ENCODE peak calls at places on chromosomes 4 and X, in seven cellular contexts. N, A, I, M, D, L and G are unnamed samples.

GRCh38 chrX:113399501-113400192 is 559.0 kb upstream of the AMOT start:
- DNase-seq in N (no peak), L (no peak), A (peak), M (peak), I (no peak), D (peak), G (no peak)

GRCh38 chr4:73707918-73708577 is 32.3 kb upstream of the CXCL8 start:
- DNase-seq in M (peak), I (peak), A (peak), D (peak), L (no peak), N (peak), G (no peak)

GRCh38 chrX:48508400-48509244 is at the start of gene PORCN:
- DNase-seq in A (no peak), M (peak), L (peak), N (peak), D (peak), I (peak), G (peak)

GRCh38 chr4:120299631-120300030 is 233.0 kb upstream of the MAD2L1 start:
- DNase-seq in N (no peak), D (no peak), A (no peak), L (no peak), I (no peak), M (no peak), G (no peak)

GRCh38 chr4:110638347-110638746 is 15.5 kb upstream of the PITX2 start:
- DNase-seq in D (no peak), I (no peak), L (no peak), A (no peak), N (no peak), M (peak), G (no peak)

GRCh38 chrX:132463411-132463810 is 25.4 kb downstream of the MBNL3 start:
- DNase-seq in N (no peak), M (no peak), L (no peak), D (peak), A (peak), I (no peak), G (no peak)

GRCh38 chr4:172819353-172819752 is 349.3 kb upstream of the GALNT7 start:
- DNase-seq in M (peak), A (no peak), L (no peak), D (no peak), I (no peak), N (no peak), G (no peak)

GRCh38 chrX:101550825-101551767 is 749 bp downstream of the ARMCX1 start:
- DNase-seq in L (peak), N (peak), I (peak), M (peak), A (no peak), D (no peak), G (no peak)

GRCh38 chrX:103658681-103659433 is 27.6 kb downstream of the MORF4L2 start:
- DNase-seq in I (no peak), M (no peak), L (no peak), D (peak), A (no peak), N (no peak), G (no peak)

GRCh38 chrX:117808413-117808812 is 308.2 kb downstream of the KLHL13 start:
- DNase-seq in N (no peak), L (no peak), I (no peak), D (no peak), M (no peak), A (no peak), G (no peak)

GRCh38 chr4:95304898-95305297 is 243.9 kb downstream of the UNC5C start:
- DNase-seq in M (peak), I (no peak), A (no peak), N (no peak), D (peak), L (no peak), G (no peak)

GRCh38 chr4:54661686-54662085 is 3.9 kb downstream of the KIT start:
- DNase-seq in L (no peak), M (peak), N (no peak), D (peak), A (no peak), I (no peak), G (no peak)

GRCh38 chr4:94758700-94759399 is 1.1 kb downstream of the BMPR1B start:
- DNase-seq in I (no peak), N (no peak), L (no peak), D (peak), M (peak), A (no peak), G (no peak)

GRCh38 chrX:115690554-115691216 is 129.7 kb downstream of the PLS3 start:
- DNase-seq in A (peak), L (peak), I (peak), M (peak), N (peak), D (peak), G (peak)

GRCh38 chrX:32780109-32780508 is 431.2 kb downstream of the DMD start:
- DNase-seq in A (no peak), I (no peak), L (no peak), N (no peak), D (no peak), M (no peak), G (no peak)

GRCh38 chrX:136049608-136050007 is 64.4 kb downstream of the SLC9A6 start:
- DNase-seq in M (no peak), D (no peak), I (no peak), A (no peak), L (no peak), N (no peak), G (no peak)

GRCh38 chr4:21991050-21991449 is 42.5 kb upstream of the KCNIP4 start:
- DNase-seq in L (no peak), I (no peak), M (no peak), N (no peak), D (no peak), A (no peak), G (no peak)

GRCh38 chrX:12770440-12770839 is 20.8 kb upstream of the PRPS2 start:
- DNase-seq in I (no peak), A (no peak), N (no peak), D (peak), M (peak), L (no peak), G (peak)

GRCh38 chr4:52588097-52588496 is 71.0 kb downstream of the USP46 start:
- DNase-seq in M (peak), A (peak), L (peak), I (peak), N (no peak), D (peak), G (no peak)

GRCh38 chr4:40246938-40247337 is 50.1 kb downstream of the RHOH start:
- DNase-seq in I (no peak), D (no peak), M (no peak), A (no peak), L (no peak), N (no peak), G (no peak)

GRCh38 chrX:153688534-153688899 is 791 bp downstream of the SLC6A8 start:
- DNase-seq in L (no peak), D (no peak), M (no peak), N (no peak), I (no peak), A (no peak), G (no peak)
- H3K4me3 ChIP-seq in L (peak), D (peak), M (no peak), N (peak), I (peak), A (peak), G (no peak)

GRCh38 chr4:158172196-158172557 is 648 bp downstream of the GASK1B start:
- DNase-seq in L (no peak), D (peak), A (no peak), I (no peak), M (peak), N (no peak), G (no peak)
- H3K4me3 ChIP-seq in L (peak), D (peak), A (peak), I (peak), M (peak), N (peak), G (no peak)

GRCh38 chrX:41722816-41723215 is 1.2 kb upstream of the GPR82 start:
- DNase-seq in D (no peak), I (no peak), L (no peak), A (no peak), M (peak), N (no peak), G (no peak)
- H3K4me3 ChIP-seq in D (no peak), I (no peak), L (no peak), A (no peak), M (no peak), N (no peak), G (no peak)

DNA sequence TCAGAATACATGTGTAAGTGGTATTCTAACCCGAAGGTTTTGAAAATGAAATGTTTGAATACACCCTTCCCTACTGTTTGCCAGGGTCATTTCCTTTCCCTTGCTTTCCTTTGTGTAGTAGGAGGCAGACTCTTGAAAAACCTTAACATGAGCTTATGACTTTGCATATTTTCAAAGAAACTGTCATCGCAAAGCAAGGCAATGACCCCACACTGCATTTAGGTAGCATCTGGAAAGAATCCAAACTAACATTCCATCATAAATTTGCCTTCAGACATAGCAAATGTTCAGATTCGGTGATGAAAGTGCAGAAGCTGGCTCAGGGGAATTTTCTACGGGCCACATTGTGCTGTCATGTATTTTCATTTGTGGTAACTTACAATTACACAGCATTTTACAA is 32.3 kb downstream of the SH2D1A start:
- DNase-seq in M (no peak), L (no peak), D (no peak), N (no peak), I (no peak), A (no peak), G (no peak)
- H3K4me3 ChIP-seq in M (no peak), L (no peak), D (no peak), N (no peak), I (no peak), A (no peak), G (no peak)

DNA sequence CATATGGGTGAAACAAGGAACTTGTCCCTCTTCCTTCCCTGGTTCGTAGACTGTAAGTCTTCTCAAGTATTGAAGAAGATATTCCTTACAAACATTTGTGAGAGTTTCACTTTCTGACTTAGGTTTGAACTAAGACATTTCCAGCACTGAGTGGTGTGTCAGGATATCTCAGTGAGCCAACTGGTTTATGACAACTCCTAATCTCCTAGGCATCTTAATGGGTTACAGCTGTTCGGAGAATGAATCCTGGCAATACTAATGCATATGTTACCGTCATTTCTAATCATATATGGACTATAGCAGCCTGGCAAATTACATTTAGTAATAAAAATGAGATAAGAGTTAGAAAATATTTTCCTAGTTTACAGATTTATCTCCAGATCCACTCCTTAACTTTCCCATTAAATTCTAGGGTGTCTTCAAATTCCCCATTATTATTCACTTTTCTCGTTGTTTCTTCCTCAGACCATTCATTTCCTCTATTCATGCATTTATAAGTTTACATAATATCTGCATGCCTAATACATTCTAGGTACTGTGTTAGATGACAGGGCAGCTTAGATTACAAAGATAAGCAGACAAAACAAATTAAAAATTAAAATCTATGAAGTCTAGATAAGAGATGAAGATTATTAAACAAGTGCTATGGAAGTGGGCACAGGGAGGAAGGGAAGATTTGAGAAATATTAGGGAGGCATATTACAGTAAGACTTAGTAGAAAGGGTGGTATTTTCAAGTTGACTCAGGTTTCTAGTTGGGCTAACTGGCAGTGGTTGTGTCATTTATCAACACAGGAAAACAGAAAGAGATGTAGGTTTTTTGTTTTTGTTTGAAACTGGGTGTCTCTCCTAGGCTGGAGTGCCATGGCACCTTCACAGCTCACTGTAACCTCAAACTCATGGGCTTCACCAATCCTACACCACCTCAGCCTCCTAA is 173.9 kb downstream of the WDFY3 start:
- DNase-seq in N (no peak), I (no peak), A (no peak), M (peak), L (no peak), D (no peak), G (no peak)
- H3K4me3 ChIP-seq in N (no peak), I (no peak), A (no peak), M (peak), L (no peak), D (no peak), G (no peak)

GRCh38 chr4:155889036-155889793 is 14.3 kb upstream of the TDO2 start:
- DNase-seq in I (peak), N (peak), M (peak), L (no peak), A (no peak), D (peak), G (no peak)
- H3K4me3 ChIP-seq in I (no peak), N (no peak), M (peak), L (no peak), A (no peak), D (no peak), G (no peak)